ENCODE peak calls at places on chromosomes 5 and 9, in ten cellular contexts. A is dorsolateral prefrontal cortex, B is amygdala, M is NCI-H1048, L is globus pallidus, R is H4, H is NCI-H526 treated with DMSO at 0.1 percent for 48 hours, Q is GM12892, P is testis, K is H9. T is an unnamed sample.

GRCh38 chr9:14372437-14373318 is 58.7 kb upstream of the NFIB start:
- DNase-seq in A (no peak), B (no peak), M (no peak), L (no peak), R (peak), H (no peak), Q (no peak), P (no peak), K (peak), T (no peak)

GRCh38 chr9:125238127-125238914 is 2.8 kb downstream of the HSPA5 start:
- DNase-seq in A (no peak), B (no peak), M (no peak), L (no peak), R (no peak), H (no peak), Q (no peak), P (no peak), K (no peak), T (no peak)

GRCh38 chr5:33174376-33174775 is 266.4 kb upstream of the TARS1 start:
- DNase-seq in A (no peak), B (no peak), M (no peak), L (no peak), R (no peak), H (no peak), Q (no peak), P (no peak), K (no peak), T (no peak)

GRCh38 chr9:115209601-115210306 is 91.8 kb upstream of the TNC start:
- DNase-seq in A (no peak), B (no peak), M (no peak), L (no peak), R (no peak), H (no peak), Q (no peak), P (no peak), K (no peak), T (no peak)

GRCh38 chr5:74257645-74258328 is 382.7 kb downstream of the ENC1 start:
- DNase-seq in A (no peak), B (no peak), M (peak), L (no peak), R (peak), H (peak), Q (no peak), P (peak), K (no peak), T (no peak)

GRCh38 chr5:132837868-132838267 is 7.4 kb upstream of the SHROOM1 start:
- DNase-seq in A (no peak), B (no peak), M (no peak), L (no peak), R (no peak), H (no peak), Q (no peak), P (no peak), K (no peak), T (no peak)

GRCh38 chr5:111582962-111583669 is 70.8 kb upstream of the STARD4 start:
- DNase-seq in A (no peak), B (no peak), M (no peak), L (no peak), R (no peak), H (no peak), Q (no peak), P (no peak), K (no peak), T (no peak)

GRCh38 chr5:127519527-127519926 is 2.1 kb downstream of the PRRC1 start:
- DNase-seq in A (no peak), B (no peak), M (no peak), L (no peak), R (no peak), H (no peak), Q (no peak), P (no peak), K (no peak), T (no peak)

GRCh38 chr5:36177715-36178556 is 26.0 kb downstream of the SKP2 start:
- DNase-seq in A (no peak), B (no peak), M (no peak), L (peak), R (peak), H (peak), Q (no peak), P (peak), K (no peak), T (peak)

GRCh38 chr5:42832060-42832459 is 20.4 kb upstream of the SELENOP start:
- DNase-seq in A (no peak), B (no peak), M (no peak), L (no peak), R (no peak), H (no peak), Q (no peak), P (no peak), K (no peak), T (no peak)

GRCh38 chr5:53607896-53608295 is 47.5 kb downstream of the NDUFS4 start:
- DNase-seq in A (no peak), B (no peak), M (no peak), L (no peak), R (no peak), H (no peak), Q (no peak), P (no peak), K (no peak), T (no peak)

GRCh38 chr5:110354896-110355295 is 371.6 kb downstream of the TMEM232 start:
- DNase-seq in A (peak), B (no peak), M (no peak), L (peak), R (no peak), H (no peak), Q (no peak), P (peak), K (no peak), T (no peak)

GRCh38 chr5:38509185-38509584 is 47.3 kb downstream of the LIFR start:
- DNase-seq in A (no peak), B (no peak), M (no peak), L (no peak), R (no peak), H (no peak), Q (no peak), P (no peak), K (no peak), T (no peak)

GRCh38 chr5:119367502-119368237 is 11.9 kb downstream of the TNFAIP8 start:
- DNase-seq in A (no peak), B (no peak), M (no peak), L (no peak), R (no peak), H (no peak), Q (no peak), P (no peak), K (no peak), T (no peak)